ENCODE peak calls at places on chromosomes 6 and 20, in five cellular contexts. T, O, F, H and L are unnamed samples.

GRCh38 chr6:131948692-131949614 is 2.2 kb downstream of the CCN2 start:
- DNase-seq in T (peak), O (no peak), F (no peak), H (no peak), L (no peak)

GRCh38 chr20:12594410-12595130 is 414.2 kb upstream of the SPTLC3 start:
- DNase-seq in T (no peak), O (peak), F (no peak), H (no peak), L (peak)

GRCh38 chr20:44904377-44904776 is 5.5 kb upstream of the PABPC1L start:
- DNase-seq in T (no peak), O (no peak), F (no peak), H (no peak), L (no peak)

GRCh38 chr6:3808759-3809514 is 40.2 kb upstream of the FAM50B start:
- DNase-seq in T (peak), O (no peak), F (no peak), H (no peak), L (no peak)

GRCh38 chr6:140462495-140463311 is 1088.3 kb upstream of the CITED2 start:
- DNase-seq in T (no peak), O (peak), F (no peak), H (no peak), L (no peak)

GRCh38 chr20:35821807-35822242 is 50.0 kb downstream of the PHF20 start:
- DNase-seq in T (no peak), O (no peak), F (no peak), H (no peak), L (no peak)

GRCh38 chr6:109872968-109873545 is 105.1 kb upstream of the GPR6 start:
- DNase-seq in T (no peak), O (no peak), F (no peak), H (no peak), L (no peak)

GRCh38 chr6:17021539-17021889 is 80.3 kb upstream of the STMND1 start:
- DNase-seq in T (no peak), O (no peak), F (no peak), H (no peak), L (no peak)

GRCh38 chr20:53578492-53579222 is 15.0 kb downstream of the ZNF217 start:
- DNase-seq in T (peak), O (peak), F (peak), H (no peak), L (peak)

GRCh38 chr6:34547921-34548644 is 8.0 kb downstream of the SPDEF start:
- DNase-seq in T (no peak), O (no peak), F (no peak), H (no peak), L (no peak)

GRCh38 chr6:3226422-3227362 is 761 bp downstream of the TUBB2B start:
- DNase-seq in T (no peak), O (peak), F (no peak), H (peak), L (no peak)

GRCh38 chr6:125274935-125275334 is 26.8 kb downstream of the HDDC2 start:
- DNase-seq in T (no peak), O (no peak), F (no peak), H (no peak), L (no peak)

GRCh38 chr6:43982084-43982625 is 145.1 kb downstream of the MRPL14 start:
- DNase-seq in T (no peak), O (no peak), F (no peak), H (peak), L (no peak)

GRCh38 chr6:129029778-129030177 is 146.8 kb downstream of the LAMA2 start:
- DNase-seq in T (no peak), O (peak), F (no peak), H (no peak), L (no peak)

GRCh38 chr20:36777576-36777975 is 4.0 kb upstream of the DSN1 start:
- DNase-seq in T (no peak), O (no peak), F (no peak), H (no peak), L (no peak)